ENCODE peak calls at places on chromosomes 16 and 17, in eight cellular contexts. One of them, this sample, is unnamed.

GRCh38 chr17:77924757-77925336 is 33.7 kb upstream of the TNRC6C start:
- DNase-seq in kidney: no peak
- DNase-seq in CD8-positive, alpha-beta memory T cell: no peak
- DNase-seq in CD4-positive, CD25-positive, alpha-beta regulatory T cell: no peak
- DNase-seq in cardiac muscle cell: no peak
- DNase-seq in naive thymus-derived CD4-positive, alpha-beta T cell: no peak
- DNase-seq in small intestine: peak
- DNase-seq in AG04449: no peak
- DNase-seq in this sample: no peak

GRCh38 chr16:24538756-24539294 is 541 bp upstream of the RBBP6 start:
- DNase-seq in kidney: no peak
- DNase-seq in CD8-positive, alpha-beta memory T cell: no peak
- DNase-seq in CD4-positive, CD25-positive, alpha-beta regulatory T cell: no peak
- DNase-seq in cardiac muscle cell: no peak
- DNase-seq in naive thymus-derived CD4-positive, alpha-beta T cell: no peak
- DNase-seq in small intestine: peak
- DNase-seq in AG04449: peak
- DNase-seq in this sample: no peak

GRCh38 chr17:39150795-39151679 is at the start of gene PLXDC1:
- DNase-seq in kidney: peak
- DNase-seq in CD8-positive, alpha-beta memory T cell: peak
- DNase-seq in CD4-positive, CD25-positive, alpha-beta regulatory T cell: no peak
- DNase-seq in cardiac muscle cell: peak
- DNase-seq in naive thymus-derived CD4-positive, alpha-beta T cell: no peak
- DNase-seq in small intestine: no peak
- DNase-seq in AG04449: no peak
- DNase-seq in this sample: no peak

GRCh38 chr16:69049146-69049545 is 56.3 kb upstream of the HAS3 start:
- DNase-seq in kidney: no peak
- DNase-seq in CD8-positive, alpha-beta memory T cell: no peak
- DNase-seq in CD4-positive, CD25-positive, alpha-beta regulatory T cell: no peak
- DNase-seq in cardiac muscle cell: no peak
- DNase-seq in naive thymus-derived CD4-positive, alpha-beta T cell: no peak
- DNase-seq in small intestine: no peak
- DNase-seq in AG04449: no peak
- DNase-seq in this sample: no peak

GRCh38 chr17:74619077-74619673 is 4.4 kb downstream of the CD300E start:
- DNase-seq in kidney: no peak
- DNase-seq in CD8-positive, alpha-beta memory T cell: no peak
- DNase-seq in CD4-positive, CD25-positive, alpha-beta regulatory T cell: no peak
- DNase-seq in cardiac muscle cell: no peak
- DNase-seq in naive thymus-derived CD4-positive, alpha-beta T cell: no peak
- DNase-seq in small intestine: no peak
- DNase-seq in AG04449: no peak
- DNase-seq in this sample: no peak

GRCh38 chr16:24478401-24478800 is 61.0 kb upstream of the RBBP6 start:
- DNase-seq in kidney: no peak
- DNase-seq in CD8-positive, alpha-beta memory T cell: no peak
- DNase-seq in CD4-positive, CD25-positive, alpha-beta regulatory T cell: no peak
- DNase-seq in cardiac muscle cell: no peak
- DNase-seq in naive thymus-derived CD4-positive, alpha-beta T cell: no peak
- DNase-seq in small intestine: no peak
- DNase-seq in AG04449: no peak
- DNase-seq in this sample: no peak

GRCh38 chr17:9424071-9424640 is 151.5 kb downstream of the STX8 start:
- DNase-seq in kidney: no peak
- DNase-seq in CD8-positive, alpha-beta memory T cell: no peak
- DNase-seq in CD4-positive, CD25-positive, alpha-beta regulatory T cell: no peak
- DNase-seq in cardiac muscle cell: no peak
- DNase-seq in naive thymus-derived CD4-positive, alpha-beta T cell: no peak
- DNase-seq in small intestine: no peak
- DNase-seq in AG04449: no peak
- DNase-seq in this sample: no peak

GRCh38 chr16:60432472-60432871 is 1603.8 kb downstream of the CDH8 start:
- DNase-seq in kidney: no peak
- DNase-seq in CD8-positive, alpha-beta memory T cell: no peak
- DNase-seq in CD4-positive, CD25-positive, alpha-beta regulatory T cell: no peak
- DNase-seq in cardiac muscle cell: no peak
- DNase-seq in naive thymus-derived CD4-positive, alpha-beta T cell: no peak
- DNase-seq in small intestine: no peak
- DNase-seq in AG04449: no peak
- DNase-seq in this sample: no peak

DNA sequence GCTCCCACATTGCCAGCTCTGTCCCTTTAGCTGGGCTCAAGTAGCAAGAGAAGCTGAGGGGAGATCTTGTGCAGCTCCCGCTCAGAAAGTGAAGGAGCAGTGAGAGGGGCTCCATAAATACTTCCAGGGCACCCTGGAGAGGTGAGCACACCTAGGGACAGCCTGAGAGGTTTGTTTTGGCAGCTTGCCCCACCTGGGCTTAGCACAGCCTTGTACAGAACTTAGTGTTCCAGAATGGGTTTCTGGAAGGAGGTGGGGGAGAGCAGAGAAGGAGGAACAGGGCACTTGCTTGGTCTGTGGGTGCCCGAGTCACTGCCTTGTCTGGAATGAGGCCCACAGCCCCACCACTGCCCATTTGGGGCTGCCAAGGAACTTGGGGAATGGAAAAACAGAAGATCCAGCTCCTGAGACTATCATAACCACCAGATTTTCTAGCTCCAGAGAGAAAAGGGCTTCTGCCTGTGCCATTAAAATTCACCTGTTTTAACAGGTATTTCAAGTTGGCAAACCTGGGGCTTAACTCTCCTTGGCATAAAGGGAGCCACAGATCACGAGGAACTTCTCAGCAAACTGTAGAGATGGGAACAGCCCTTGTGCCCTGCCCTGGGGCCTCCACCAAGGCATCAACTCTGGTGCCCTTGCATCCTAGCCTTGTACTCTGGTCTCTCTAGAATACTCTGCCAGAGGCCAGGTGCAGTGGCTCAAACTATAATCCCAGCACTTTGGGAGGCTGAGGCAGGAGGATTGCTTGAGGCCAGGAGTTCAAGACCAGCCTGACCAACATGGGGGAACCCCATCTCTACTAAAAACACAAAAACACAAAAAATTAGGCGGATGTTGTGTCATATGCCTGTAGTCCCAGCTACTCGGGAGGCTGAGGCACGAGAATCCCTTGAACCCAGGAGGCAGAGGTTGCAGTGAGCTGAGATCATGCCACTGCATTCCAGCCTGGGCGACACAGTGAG is 1.9 kb downstream of the PRR15L start:
- DNase-seq in kidney: peak
- DNase-seq in CD8-positive, alpha-beta memory T cell: no peak
- DNase-seq in CD4-positive, CD25-positive, alpha-beta regulatory T cell: no peak
- DNase-seq in cardiac muscle cell: no peak
- DNase-seq in naive thymus-derived CD4-positive, alpha-beta T cell: no peak
- DNase-seq in small intestine: peak
- DNase-seq in AG04449: no peak
- DNase-seq in this sample: no peak
- H3K4me3 ChIP-seq in kidney: peak
- H3K4me3 ChIP-seq in CD8-positive, alpha-beta memory T cell: no peak
- H3K4me3 ChIP-seq in CD4-positive, CD25-positive, alpha-beta regulatory T cell: no peak
- H3K4me3 ChIP-seq in cardiac muscle cell: no peak
- H3K4me3 ChIP-seq in naive thymus-derived CD4-positive, alpha-beta T cell: no peak
- H3K4me3 ChIP-seq in small intestine: peak
- H3K4me3 ChIP-seq in AG04449: no peak
- H3K4me3 ChIP-seq in this sample: no peak

DNA sequence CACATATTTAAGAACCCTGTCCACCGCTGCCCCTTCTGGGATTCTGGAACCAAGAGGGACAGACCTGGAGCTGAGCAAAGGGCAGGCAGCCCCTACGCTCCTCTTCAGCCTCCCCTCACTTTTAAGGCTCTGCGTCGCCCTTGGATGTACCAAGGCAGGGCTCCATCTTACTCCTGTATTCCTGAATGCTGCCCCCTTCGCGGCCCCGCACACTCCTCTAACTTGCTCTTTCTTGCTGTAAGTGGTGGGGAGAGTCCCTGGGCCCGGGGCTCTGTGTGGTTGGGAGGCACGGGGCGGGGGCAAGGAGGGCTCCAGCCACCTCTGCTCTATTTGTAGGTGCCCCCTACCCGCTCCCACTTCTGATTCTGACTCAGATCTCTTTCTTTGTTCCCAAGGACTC is 1.2 kb downstream of the TNS4 start:
- DNase-seq in kidney: no peak
- DNase-seq in CD8-positive, alpha-beta memory T cell: no peak
- DNase-seq in CD4-positive, CD25-positive, alpha-beta regulatory T cell: no peak
- DNase-seq in cardiac muscle cell: no peak
- DNase-seq in naive thymus-derived CD4-positive, alpha-beta T cell: no peak
- DNase-seq in small intestine: no peak
- DNase-seq in AG04449: no peak
- DNase-seq in this sample: no peak
- H3K4me3 ChIP-seq in kidney: peak
- H3K4me3 ChIP-seq in CD8-positive, alpha-beta memory T cell: no peak
- H3K4me3 ChIP-seq in CD4-positive, CD25-positive, alpha-beta regulatory T cell: no peak
- H3K4me3 ChIP-seq in cardiac muscle cell: no peak
- H3K4me3 ChIP-seq in naive thymus-derived CD4-positive, alpha-beta T cell: no peak
- H3K4me3 ChIP-seq in small intestine: no peak
- H3K4me3 ChIP-seq in AG04449: no peak
- H3K4me3 ChIP-seq in this sample: no peak

GRCh38 chr16:56618138-56618537 is 7.4 kb upstream of the MT1E start:
- DNase-seq in kidney: peak
- DNase-seq in CD8-positive, alpha-beta memory T cell: no peak
- DNase-seq in CD4-positive, CD25-positive, alpha-beta regulatory T cell: no peak
- DNase-seq in cardiac muscle cell: no peak
- DNase-seq in naive thymus-derived CD4-positive, alpha-beta T cell: no peak
- DNase-seq in small intestine: no peak
- DNase-seq in AG04449: no peak
- DNase-seq in this sample: no peak
- H3K4me3 ChIP-seq in kidney: peak
- H3K4me3 ChIP-seq in CD8-positive, alpha-beta memory T cell: no peak
- H3K4me3 ChIP-seq in CD4-positive, CD25-positive, alpha-beta regulatory T cell: no peak
- H3K4me3 ChIP-seq in cardiac muscle cell: no peak
- H3K4me3 ChIP-seq in naive thymus-derived CD4-positive, alpha-beta T cell: no peak
- H3K4me3 ChIP-seq in small intestine: no peak
- H3K4me3 ChIP-seq in AG04449: no peak
- H3K4me3 ChIP-seq in this sample: no peak

DNA sequence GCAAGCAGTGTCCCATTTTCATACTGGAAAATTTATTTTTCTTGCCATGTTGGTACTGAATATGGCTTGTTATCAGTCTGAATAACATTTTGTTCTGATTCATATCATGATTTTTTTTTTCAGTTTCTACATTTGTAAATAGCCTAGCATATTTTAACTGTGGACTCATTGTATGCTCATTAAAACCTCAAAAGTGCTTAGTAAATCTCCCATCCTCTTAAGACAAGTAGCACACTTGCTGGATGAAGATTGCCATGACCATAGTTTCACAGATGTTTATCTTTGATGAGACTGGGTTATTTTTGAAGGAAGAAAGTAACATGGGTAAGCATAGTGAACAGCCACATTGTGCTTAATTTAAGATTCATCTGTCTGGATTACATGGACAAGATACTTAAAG is 878 bp downstream of the KRT10 start:
- DNase-seq in kidney: no peak
- DNase-seq in CD8-positive, alpha-beta memory T cell: no peak
- DNase-seq in CD4-positive, CD25-positive, alpha-beta regulatory T cell: no peak
- DNase-seq in cardiac muscle cell: no peak
- DNase-seq in naive thymus-derived CD4-positive, alpha-beta T cell: no peak
- DNase-seq in small intestine: no peak
- DNase-seq in AG04449: no peak
- DNase-seq in this sample: no peak
- H3K4me3 ChIP-seq in kidney: no peak
- H3K4me3 ChIP-seq in CD8-positive, alpha-beta memory T cell: no peak
- H3K4me3 ChIP-seq in CD4-positive, CD25-positive, alpha-beta regulatory T cell: no peak
- H3K4me3 ChIP-seq in cardiac muscle cell: no peak
- H3K4me3 ChIP-seq in naive thymus-derived CD4-positive, alpha-beta T cell: no peak
- H3K4me3 ChIP-seq in small intestine: no peak
- H3K4me3 ChIP-seq in AG04449: no peak
- H3K4me3 ChIP-seq in this sample: no peak

DNA sequence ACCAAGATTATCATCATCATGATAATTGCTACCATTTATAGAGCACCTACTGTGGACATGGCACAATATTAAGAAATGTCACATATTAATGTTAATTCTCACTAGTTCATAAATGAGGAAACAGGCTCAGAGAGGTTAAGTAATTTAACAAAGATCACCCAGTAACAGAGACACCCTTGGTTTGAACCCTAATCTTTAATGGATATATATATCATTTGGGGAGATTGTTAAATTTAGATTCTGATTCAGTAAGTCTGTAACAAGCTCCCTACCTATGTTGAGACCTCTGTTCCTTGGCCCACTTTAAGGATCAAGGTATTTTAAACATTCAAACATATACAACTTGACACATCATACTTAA is 804 bp upstream of the TMEM100 start:
- DNase-seq in kidney: no peak
- DNase-seq in CD8-positive, alpha-beta memory T cell: no peak
- DNase-seq in CD4-positive, CD25-positive, alpha-beta regulatory T cell: no peak
- DNase-seq in cardiac muscle cell: no peak
- DNase-seq in naive thymus-derived CD4-positive, alpha-beta T cell: no peak
- DNase-seq in small intestine: no peak
- DNase-seq in AG04449: no peak
- DNase-seq in this sample: no peak
- H3K4me3 ChIP-seq in kidney: no peak
- H3K4me3 ChIP-seq in CD8-positive, alpha-beta memory T cell: no peak
- H3K4me3 ChIP-seq in CD4-positive, CD25-positive, alpha-beta regulatory T cell: no peak
- H3K4me3 ChIP-seq in cardiac muscle cell: no peak
- H3K4me3 ChIP-seq in naive thymus-derived CD4-positive, alpha-beta T cell: no peak
- H3K4me3 ChIP-seq in small intestine: no peak
- H3K4me3 ChIP-seq in AG04449: no peak
- H3K4me3 ChIP-seq in this sample: no peak

DNA sequence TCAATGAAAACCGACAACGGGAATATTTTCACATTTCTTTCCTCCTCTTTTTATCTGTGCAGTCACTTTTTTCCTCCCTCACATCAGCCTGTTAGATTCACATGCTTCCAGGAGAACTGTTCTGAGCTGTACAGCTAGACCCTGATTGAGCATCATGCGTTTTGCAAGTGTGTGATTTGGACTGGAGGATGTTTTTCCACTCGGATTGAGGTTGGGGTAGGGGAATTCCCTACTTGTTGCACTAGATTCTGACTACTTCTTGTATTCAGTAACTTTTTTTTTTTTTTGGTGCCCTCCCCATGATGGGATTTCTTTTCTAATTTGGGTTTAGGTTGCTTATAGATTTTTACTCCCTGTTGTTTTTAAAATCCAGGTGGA is 4.8 kb downstream of the MSI2 start:
- DNase-seq in kidney: no peak
- DNase-seq in CD8-positive, alpha-beta memory T cell: no peak
- DNase-seq in CD4-positive, CD25-positive, alpha-beta regulatory T cell: no peak
- DNase-seq in cardiac muscle cell: no peak
- DNase-seq in naive thymus-derived CD4-positive, alpha-beta T cell: no peak
- DNase-seq in small intestine: no peak
- DNase-seq in AG04449: no peak
- DNase-seq in this sample: no peak
- H3K4me3 ChIP-seq in kidney: peak
- H3K4me3 ChIP-seq in CD8-positive, alpha-beta memory T cell: no peak
- H3K4me3 ChIP-seq in CD4-positive, CD25-positive, alpha-beta regulatory T cell: no peak
- H3K4me3 ChIP-seq in cardiac muscle cell: no peak
- H3K4me3 ChIP-seq in naive thymus-derived CD4-positive, alpha-beta T cell: no peak
- H3K4me3 ChIP-seq in small intestine: no peak
- H3K4me3 ChIP-seq in AG04449: no peak
- H3K4me3 ChIP-seq in this sample: no peak

This sample was measured in Jurkat, Clone E6-1.